ENCODE peak calls at places on chromosomes 5 and 9, in six cellular contexts. One of them, this sample, is unnamed.

GRCh38 chr9:135035781-135036760 is 51.4 kb upstream of the OLFM1 start:
- DNase-seq in K562: no peak
- DNase-seq in SK-N-SH: no peak
- DNase-seq in GM12878: no peak
- DNase-seq in HepG2: no peak
- DNase-seq in H1: peak; percentile 22
- DNase-seq in this sample: no peak

GRCh38 chr5:154370119-154370518 is 75.7 kb upstream of the SAP30L start:
- DNase-seq in K562: no peak
- DNase-seq in SK-N-SH: no peak
- DNase-seq in GM12878: no peak
- DNase-seq in HepG2: no peak
- DNase-seq in H1: no peak
- DNase-seq in this sample: no peak

GRCh38 chr9:133734600-133735414 is 3.3 kb downstream of the SARDH start:
- DNase-seq in K562: no peak
- DNase-seq in SK-N-SH: no peak
- DNase-seq in GM12878: no peak
- DNase-seq in HepG2: no peak
- DNase-seq in H1: no peak
- DNase-seq in this sample: no peak

GRCh38 chr9:9170735-9171134 is 1371.2 kb upstream of the DMAC1 start:
- DNase-seq in K562: no peak
- DNase-seq in SK-N-SH: peak; percentile 28
- DNase-seq in GM12878: no peak
- DNase-seq in HepG2: no peak
- DNase-seq in H1: no peak
- DNase-seq in this sample: no peak

GRCh38 chr5:128199104-128199503 is 115.5 kb downstream of the SLC12A2 start:
- DNase-seq in K562: no peak
- DNase-seq in SK-N-SH: no peak
- DNase-seq in GM12878: no peak
- DNase-seq in HepG2: no peak
- DNase-seq in H1: no peak
- DNase-seq in this sample: no peak

GRCh38 chr5:168579987-168580508 is 880 bp upstream of the PANK3 start:
- DNase-seq in K562: no peak
- DNase-seq in SK-N-SH: no peak
- DNase-seq in GM12878: no peak
- DNase-seq in HepG2: no peak
- DNase-seq in H1: no peak
- DNase-seq in this sample: no peak

GRCh38 chr9:134303601-134304000 is 22.7 kb upstream of the RXRA start:
- DNase-seq in K562: no peak
- DNase-seq in SK-N-SH: no peak
- DNase-seq in GM12878: no peak
- DNase-seq in HepG2: no peak
- DNase-seq in H1: no peak
- DNase-seq in this sample: no peak

GRCh38 chr5:33371660-33372059 is 69.1 kb upstream of the TARS1 start:
- DNase-seq in K562: no peak
- DNase-seq in SK-N-SH: no peak
- DNase-seq in GM12878: no peak
- DNase-seq in HepG2: no peak
- DNase-seq in H1: no peak
- DNase-seq in this sample: no peak

GRCh38 chr5:59206132-59206581 is 623.3 kb downstream of the RAB3C start:
- DNase-seq in K562: no peak
- DNase-seq in SK-N-SH: no peak
- DNase-seq in GM12878: no peak
- DNase-seq in HepG2: no peak
- DNase-seq in H1: no peak
- DNase-seq in this sample: no peak

GRCh38 chr9:36191696-36192095 is 975 bp downstream of the CLTA start:
- DNase-seq in K562: no peak
- DNase-seq in SK-N-SH: no peak
- DNase-seq in GM12878: no peak
- DNase-seq in HepG2: no peak
- DNase-seq in H1: no peak
- DNase-seq in this sample: no peak

GRCh38 chr9:7879551-7880245 is 80.1 kb upstream of the DMAC1 start:
- DNase-seq in K562: no peak
- DNase-seq in SK-N-SH: no peak
- DNase-seq in GM12878: no peak
- DNase-seq in HepG2: no peak
- DNase-seq in H1: peak; percentile 43
- DNase-seq in this sample: peak; percentile 0

GRCh38 chr5:178377583-178378270 is 145.1 kb upstream of the PHYKPL start:
- DNase-seq in K562: no peak
- DNase-seq in SK-N-SH: no peak
- DNase-seq in GM12878: no peak
- DNase-seq in HepG2: no peak
- DNase-seq in H1: no peak
- DNase-seq in this sample: no peak

GRCh38 chr9:136851941-136852663 is at the start of gene MAMDC4:
- DNase-seq in K562: no peak
- DNase-seq in SK-N-SH: no peak
- DNase-seq in GM12878: no peak
- DNase-seq in HepG2: no peak
- DNase-seq in H1: peak; percentile 47
- DNase-seq in this sample: no peak

GRCh38 chr5:83467315-83468044 is 4.1 kb upstream of the VCAN start:
- DNase-seq in K562: no peak
- DNase-seq in SK-N-SH: no peak
- DNase-seq in GM12878: no peak
- DNase-seq in HepG2: no peak
- DNase-seq in H1: no peak
- DNase-seq in this sample: no peak

GRCh38 chr9:20754556-20754955 is 70.5 kb downstream of the FOCAD start:
- DNase-seq in K562: no peak
- DNase-seq in SK-N-SH: no peak
- DNase-seq in GM12878: no peak
- DNase-seq in HepG2: no peak
- DNase-seq in H1: no peak
- DNase-seq in this sample: no peak

GRCh38 chr5:154329519-154329918 is 116.3 kb upstream of the SAP30L start:
- DNase-seq in K562: no peak
- DNase-seq in SK-N-SH: no peak
- DNase-seq in GM12878: no peak
- DNase-seq in HepG2: no peak
- DNase-seq in H1: no peak
- DNase-seq in this sample: no peak

GRCh38 chr5:159199225-159199624 is 10.1 kb downstream of the RNF145 start:
- DNase-seq in K562: no peak
- DNase-seq in SK-N-SH: no peak
- DNase-seq in GM12878: no peak
- DNase-seq in HepG2: no peak
- DNase-seq in H1: no peak
- DNase-seq in this sample: no peak
- H3K4me3 ChIP-seq in K562: no peak overlapping the region
- H3K4me3 ChIP-seq in SK-N-SH: no peak overlapping the region
- H3K4me3 ChIP-seq in GM12878: peak overlapping the region; percentile 31
- H3K4me3 ChIP-seq in HepG2: no peak overlapping the region
- H3K4me3 ChIP-seq in H1: no peak overlapping the region
- H3K4me3 ChIP-seq in this sample: no peak overlapping the region

GRCh38 chr5:92556747-92557146 is 1024.3 kb downstream of the NR2F1-AS1 start:
- DNase-seq in K562: no peak
- DNase-seq in SK-N-SH: no peak
- DNase-seq in GM12878: no peak
- DNase-seq in HepG2: no peak
- DNase-seq in H1: no peak
- DNase-seq in this sample: no peak

GRCh38 chr5:92553326-92553725 is 1027.7 kb downstream of the NR2F1-AS1 start:
- DNase-seq in K562: no peak
- DNase-seq in SK-N-SH: no peak
- DNase-seq in GM12878: no peak
- DNase-seq in HepG2: no peak
- DNase-seq in H1: no peak
- DNase-seq in this sample: no peak

GRCh38 chr5:92559331-92559730 is 1021.7 kb downstream of the NR2F1-AS1 start:
- DNase-seq in K562: no peak
- DNase-seq in SK-N-SH: no peak
- DNase-seq in GM12878: no peak
- DNase-seq in HepG2: no peak
- DNase-seq in H1: no peak
- DNase-seq in this sample: no peak

GRCh38 chr5:92552206-92553160 is 1028.5 kb downstream of the NR2F1-AS1 start:
- DNase-seq in K562: no peak
- DNase-seq in SK-N-SH: peak; percentile 5
- DNase-seq in GM12878: no peak
- DNase-seq in HepG2: peak; percentile 57
- DNase-seq in H1: no peak
- DNase-seq in this sample: no peak

DNA sequence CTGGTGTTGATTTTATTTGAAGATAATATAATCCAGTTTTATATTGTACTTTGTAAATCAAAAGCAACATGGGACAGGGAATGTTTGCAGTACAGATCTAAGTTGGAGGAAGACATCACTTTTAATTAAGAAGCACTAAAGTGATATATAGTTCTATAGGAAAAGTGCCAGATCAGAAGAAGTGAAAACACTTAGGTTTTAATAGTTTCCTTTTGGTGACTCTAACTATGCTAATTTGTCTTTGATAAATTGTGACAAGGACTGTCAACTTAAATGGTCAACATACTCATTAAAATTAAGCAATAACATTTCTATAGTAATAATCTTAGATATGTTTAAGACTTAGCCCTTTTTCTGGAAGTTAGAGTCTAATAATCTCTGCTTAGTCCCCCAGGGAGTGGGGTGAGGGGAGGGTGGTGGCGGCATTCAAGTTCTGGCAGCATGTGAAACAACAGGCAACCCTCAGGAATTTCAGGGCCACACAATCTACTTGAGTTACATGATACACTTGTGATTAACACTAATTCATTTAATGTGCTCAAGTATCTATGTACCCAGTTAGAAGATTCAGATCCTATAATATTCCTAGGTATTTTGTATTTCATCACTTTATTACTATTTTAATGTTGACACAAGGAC is 1026.5 kb downstream of the NR2F1-AS1 start:
- DNase-seq in K562: no peak
- DNase-seq in SK-N-SH: no peak
- DNase-seq in GM12878: no peak
- DNase-seq in HepG2: no peak
- DNase-seq in H1: no peak
- DNase-seq in this sample: no peak
- TF ChIP-seq GABPA in K562: no peak
- TF ChIP-seq GABPA in SK-N-SH: no peak
- TF ChIP-seq GABPA in GM12878: no peak
- TF ChIP-seq GABPA in HepG2: no peak
- TF ChIP-seq GABPA in H1: no peak
- TF ChIP-seq GABPA in this sample: no peak

DNA sequence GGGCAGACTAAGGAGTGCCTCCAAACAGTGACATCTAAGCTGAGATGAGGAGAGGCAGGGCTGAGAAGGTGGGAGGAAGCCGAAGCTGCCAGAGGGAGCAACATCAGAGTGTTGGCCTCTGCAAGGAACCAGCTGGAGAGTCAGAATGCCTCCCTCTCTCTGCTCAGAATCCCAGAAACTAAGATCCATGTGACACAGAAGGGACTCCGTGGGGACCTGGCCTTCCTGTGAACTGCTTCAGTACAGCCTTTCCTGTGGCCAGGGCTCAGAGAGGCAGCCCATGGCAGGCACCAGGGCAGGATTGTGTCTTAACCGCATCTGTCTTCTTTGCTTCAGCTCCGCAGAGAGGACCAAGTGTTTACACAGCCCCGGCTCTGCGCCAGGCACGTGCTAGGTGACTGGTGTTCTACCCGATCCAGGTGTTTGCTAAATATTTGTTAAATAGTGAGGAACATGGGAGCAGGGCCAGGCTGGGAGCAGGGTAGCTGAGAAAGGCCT is 33.5 kb downstream of the KCNMB1 start:
- DNase-seq in K562: no peak
- DNase-seq in SK-N-SH: no peak
- DNase-seq in GM12878: no peak
- DNase-seq in HepG2: no peak
- DNase-seq in H1: peak; percentile 42
- DNase-seq in this sample: no peak
- H3K4me3 ChIP-seq in K562: no peak overlapping the region
- H3K4me3 ChIP-seq in SK-N-SH: no peak overlapping the region
- H3K4me3 ChIP-seq in GM12878: no peak overlapping the region
- H3K4me3 ChIP-seq in HepG2: no peak overlapping the region
- H3K4me3 ChIP-seq in H1: no peak overlapping the region
- H3K4me3 ChIP-seq in this sample: no peak overlapping the region

GRCh38 chr9:124363326-124364096 is 51.7 kb downstream of the PSMB7 start:
- DNase-seq in K562: no peak
- DNase-seq in SK-N-SH: no peak
- DNase-seq in GM12878: no peak
- DNase-seq in HepG2: no peak
- DNase-seq in H1: no peak
- DNase-seq in this sample: no peak
- TF ChIP-seq GABPA in K562: no peak
- TF ChIP-seq GABPA in SK-N-SH: no peak
- TF ChIP-seq GABPA in GM12878: no peak
- TF ChIP-seq GABPA in HepG2: no peak
- TF ChIP-seq GABPA in H1: no peak
- TF ChIP-seq GABPA in this sample: no peak

GRCh38 chr5:3535414-3536211 is 60.0 kb upstream of the IRX1 start:
- DNase-seq in K562: peak; percentile 79
- DNase-seq in SK-N-SH: no peak
- DNase-seq in GM12878: no peak
- DNase-seq in HepG2: no peak
- DNase-seq in H1: no peak
- DNase-seq in this sample: no peak
- H3K4me3 ChIP-seq in K562: no peak overlapping the region
- H3K4me3 ChIP-seq in SK-N-SH: no peak overlapping the region
- H3K4me3 ChIP-seq in GM12878: no peak overlapping the region
- H3K4me3 ChIP-seq in HepG2: no peak overlapping the region
- H3K4me3 ChIP-seq in H1: no peak overlapping the region
- H3K4me3 ChIP-seq in this sample: no peak overlapping the region